ENCODE peak calls at places on chromosomes 6 and 20, in seven cellular contexts. One of them, this sample, is unnamed.

GRCh38 chr6:73460044-73460443 is 1.5 kb upstream of the MTO1 start:
- DNase-seq in IMR-90: no peak
- DNase-seq in heart left ventricle: no peak
- DNase-seq in spleen: no peak
- DNase-seq in body of pancreas: no peak
- DNase-seq in Peyer's patch: no peak
- DNase-seq in adrenal gland: no peak
- DNase-seq in this sample: no peak

GRCh38 chr20:54526801-54527200 is 51.4 kb downstream of the DOK5 start:
- DNase-seq in IMR-90: no peak
- DNase-seq in Peyer's patch: no peak
- DNase-seq in adrenal gland: no peak
- DNase-seq in heart left ventricle: no peak
- DNase-seq in spleen: no peak
- DNase-seq in body of pancreas: no peak
- DNase-seq in this sample: no peak

GRCh38 chr6:37048851-37049734 is 43.6 kb downstream of the FGD2 start:
- DNase-seq in spleen: peak
- DNase-seq in heart left ventricle: peak
- DNase-seq in IMR-90: peak
- DNase-seq in body of pancreas: peak
- DNase-seq in Peyer's patch: peak
- DNase-seq in adrenal gland: no peak
- DNase-seq in this sample: peak

GRCh38 chr6:16239798-16240123 is 1.4 kb downstream of the GMPR start:
- DNase-seq in adrenal gland: peak
- DNase-seq in heart left ventricle: no peak
- DNase-seq in Peyer's patch: peak
- DNase-seq in IMR-90: peak
- DNase-seq in body of pancreas: no peak
- DNase-seq in spleen: no peak
- DNase-seq in this sample: no peak

GRCh38 chr20:17648782-17649730 is 33.0 kb downstream of the RRBP1 start:
- DNase-seq in spleen: peak
- DNase-seq in Peyer's patch: no peak
- DNase-seq in heart left ventricle: no peak
- DNase-seq in adrenal gland: no peak
- DNase-seq in body of pancreas: peak
- DNase-seq in IMR-90: no peak
- DNase-seq in this sample: peak

GRCh38 chr6:39934060-39934757 is at the start of gene MOCS1:
- DNase-seq in heart left ventricle: peak
- DNase-seq in adrenal gland: peak
- DNase-seq in spleen: peak
- DNase-seq in Peyer's patch: peak
- DNase-seq in body of pancreas: peak
- DNase-seq in IMR-90: peak
- DNase-seq in this sample: peak

GRCh38 chr6:1856381-1856780 is 246.7 kb downstream of the FOXC1 start:
- DNase-seq in IMR-90: peak
- DNase-seq in heart left ventricle: no peak
- DNase-seq in body of pancreas: no peak
- DNase-seq in spleen: no peak
- DNase-seq in Peyer's patch: peak
- DNase-seq in adrenal gland: peak
- DNase-seq in this sample: no peak

GRCh38 chr6:127051571-127052260 is 66.8 kb upstream of the RSPO3 start:
- DNase-seq in IMR-90: peak
- DNase-seq in body of pancreas: no peak
- DNase-seq in heart left ventricle: no peak
- DNase-seq in Peyer's patch: no peak
- DNase-seq in spleen: no peak
- DNase-seq in adrenal gland: no peak
- DNase-seq in this sample: no peak

GRCh38 chr6:100103936-100104335 is 109.9 kb upstream of the MCHR2 start:
- DNase-seq in adrenal gland: no peak
- DNase-seq in spleen: no peak
- DNase-seq in body of pancreas: no peak
- DNase-seq in Peyer's patch: no peak
- DNase-seq in heart left ventricle: no peak
- DNase-seq in IMR-90: peak
- DNase-seq in this sample: no peak

GRCh38 chr6:169960003-169960344 is 208.6 kb downstream of the ERMARD start:
- DNase-seq in IMR-90: no peak
- DNase-seq in body of pancreas: peak
- DNase-seq in spleen: peak
- DNase-seq in adrenal gland: no peak
- DNase-seq in Peyer's patch: no peak
- DNase-seq in heart left ventricle: no peak
- DNase-seq in this sample: no peak

GRCh38 chr6:15264412-15264811 is 18.5 kb downstream of the JARID2 start:
- DNase-seq in Peyer's patch: no peak
- DNase-seq in IMR-90: no peak
- DNase-seq in body of pancreas: no peak
- DNase-seq in spleen: no peak
- DNase-seq in adrenal gland: no peak
- DNase-seq in heart left ventricle: no peak
- DNase-seq in this sample: no peak

GRCh38 chr6:14910692-14911547 is 334.9 kb upstream of the JARID2 start:
- DNase-seq in IMR-90: peak
- DNase-seq in heart left ventricle: peak
- DNase-seq in body of pancreas: peak
- DNase-seq in spleen: peak
- DNase-seq in Peyer's patch: peak
- DNase-seq in adrenal gland: peak
- DNase-seq in this sample: peak

GRCh38 chr6:137389150-137389664 is 105.0 kb downstream of the OLIG3 start:
- DNase-seq in spleen: no peak
- DNase-seq in body of pancreas: no peak
- DNase-seq in IMR-90: no peak
- DNase-seq in adrenal gland: no peak
- DNase-seq in heart left ventricle: no peak
- DNase-seq in Peyer's patch: peak
- DNase-seq in this sample: no peak

GRCh38 chr20:49450281-49450707 is 32.2 kb downstream of the KCNB1 start:
- DNase-seq in spleen: no peak
- DNase-seq in adrenal gland: no peak
- DNase-seq in IMR-90: no peak
- DNase-seq in body of pancreas: no peak
- DNase-seq in Peyer's patch: no peak
- DNase-seq in heart left ventricle: no peak
- DNase-seq in this sample: no peak

GRCh38 chr6:169332250-169332649 is 78.6 kb upstream of the THBS2 start:
- DNase-seq in heart left ventricle: no peak
- DNase-seq in IMR-90: no peak
- DNase-seq in spleen: no peak
- DNase-seq in body of pancreas: no peak
- DNase-seq in Peyer's patch: no peak
- DNase-seq in adrenal gland: no peak
- DNase-seq in this sample: no peak

GRCh38 chr20:31693987-31694661 is 28.5 kb downstream of the BCL2L1 start:
- DNase-seq in heart left ventricle: no peak
- DNase-seq in Peyer's patch: no peak
- DNase-seq in spleen: no peak
- DNase-seq in IMR-90: no peak
- DNase-seq in body of pancreas: no peak
- DNase-seq in adrenal gland: no peak
- DNase-seq in this sample: no peak

GRCh38 chr20:47248448-47248966 is 108.0 kb downstream of the ZMYND8 start:
- DNase-seq in Peyer's patch: no peak
- DNase-seq in spleen: no peak
- DNase-seq in heart left ventricle: no peak
- DNase-seq in adrenal gland: no peak
- DNase-seq in body of pancreas: no peak
- DNase-seq in IMR-90: no peak
- DNase-seq in this sample: no peak
- TF ChIP-seq POLR2A in Peyer's patch: no peak
- TF ChIP-seq POLR2A in spleen: no peak
- TF ChIP-seq POLR2A in heart left ventricle: no peak
- TF ChIP-seq POLR2A in adrenal gland: no peak
- TF ChIP-seq POLR2A in body of pancreas: no peak
- TF ChIP-seq POLR2A in IMR-90: no peak
- TF ChIP-seq POLR2A in this sample: no peak

GRCh38 chr6:90302320-90302719 is 5.7 kb upstream of the BACH2 start:
- DNase-seq in body of pancreas: no peak
- DNase-seq in spleen: no peak
- DNase-seq in heart left ventricle: no peak
- DNase-seq in IMR-90: no peak
- DNase-seq in adrenal gland: no peak
- DNase-seq in Peyer's patch: no peak
- DNase-seq in this sample: no peak
- TF ChIP-seq CTCF in body of pancreas: peak
- TF ChIP-seq CTCF in spleen: no peak
- TF ChIP-seq CTCF in heart left ventricle: no peak
- TF ChIP-seq CTCF in IMR-90: no peak
- TF ChIP-seq CTCF in adrenal gland: peak
- TF ChIP-seq CTCF in Peyer's patch: no peak
- TF ChIP-seq CTCF in this sample: no peak

GRCh38 chr20:56758706-56759105 is 129.6 kb downstream of the TFAP2C start:
- DNase-seq in Peyer's patch: no peak
- DNase-seq in IMR-90: no peak
- DNase-seq in spleen: no peak
- DNase-seq in adrenal gland: no peak
- DNase-seq in heart left ventricle: no peak
- DNase-seq in body of pancreas: no peak
- DNase-seq in this sample: no peak
- TF ChIP-seq POLR2A in Peyer's patch: no peak
- TF ChIP-seq POLR2A in IMR-90: no peak
- TF ChIP-seq POLR2A in spleen: no peak
- TF ChIP-seq POLR2A in adrenal gland: no peak
- TF ChIP-seq POLR2A in heart left ventricle: no peak
- TF ChIP-seq POLR2A in body of pancreas: no peak
- TF ChIP-seq POLR2A in this sample: no peak

GRCh38 chr20:63518351-63518861 is 2.2 kb upstream of the PPDPF start:
- DNase-seq in spleen: peak
- DNase-seq in body of pancreas: no peak
- DNase-seq in heart left ventricle: peak
- DNase-seq in adrenal gland: no peak
- DNase-seq in IMR-90: no peak
- DNase-seq in Peyer's patch: no peak
- DNase-seq in this sample: no peak
- TF ChIP-seq CTCF in spleen: no peak
- TF ChIP-seq CTCF in body of pancreas: no peak
- TF ChIP-seq CTCF in heart left ventricle: no peak
- TF ChIP-seq CTCF in adrenal gland: no peak
- TF ChIP-seq CTCF in IMR-90: peak
- TF ChIP-seq CTCF in Peyer's patch: no peak
- TF ChIP-seq CTCF in this sample: no peak

GRCh38 chr6:89037156-89037900 is 43.2 kb upstream of the PNRC1 start:
- DNase-seq in spleen: no peak
- DNase-seq in adrenal gland: peak
- DNase-seq in body of pancreas: no peak
- DNase-seq in heart left ventricle: no peak
- DNase-seq in Peyer's patch: no peak
- DNase-seq in IMR-90: no peak
- DNase-seq in this sample: no peak

GRCh38 chr6:89034586-89035251 is 45.8 kb upstream of the PNRC1 start:
- DNase-seq in body of pancreas: no peak
- DNase-seq in adrenal gland: peak
- DNase-seq in Peyer's patch: no peak
- DNase-seq in IMR-90: peak
- DNase-seq in heart left ventricle: peak
- DNase-seq in spleen: no peak
- DNase-seq in this sample: no peak

GRCh38 chr6:89032599-89032998 is 48.0 kb upstream of the PNRC1 start:
- DNase-seq in body of pancreas: no peak
- DNase-seq in Peyer's patch: no peak
- DNase-seq in spleen: no peak
- DNase-seq in heart left ventricle: no peak
- DNase-seq in IMR-90: no peak
- DNase-seq in adrenal gland: no peak
- DNase-seq in this sample: no peak

GRCh38 chr6:89035252-89036106 is 45.1 kb upstream of the PNRC1 start:
- DNase-seq in body of pancreas: peak
- DNase-seq in IMR-90: peak
- DNase-seq in heart left ventricle: peak
- DNase-seq in spleen: no peak
- DNase-seq in Peyer's patch: peak
- DNase-seq in adrenal gland: peak
- DNase-seq in this sample: peak
- TF ChIP-seq POLR2A in body of pancreas: peak
- TF ChIP-seq POLR2A in IMR-90: no peak
- TF ChIP-seq POLR2A in heart left ventricle: no peak
- TF ChIP-seq POLR2A in spleen: no peak
- TF ChIP-seq POLR2A in Peyer's patch: peak
- TF ChIP-seq POLR2A in adrenal gland: no peak
- TF ChIP-seq POLR2A in this sample: no peak

GRCh38 chr20:10949930-10950783 is 276.4 kb upstream of the JAG1 start:
- DNase-seq in Peyer's patch: no peak
- DNase-seq in spleen: no peak
- DNase-seq in body of pancreas: peak
- DNase-seq in IMR-90: no peak
- DNase-seq in heart left ventricle: no peak
- DNase-seq in adrenal gland: no peak
- DNase-seq in this sample: no peak

GRCh38 chr20:10953437-10953836 is 279.6 kb upstream of the JAG1 start:
- DNase-seq in IMR-90: no peak
- DNase-seq in adrenal gland: no peak
- DNase-seq in heart left ventricle: no peak
- DNase-seq in body of pancreas: no peak
- DNase-seq in spleen: no peak
- DNase-seq in Peyer's patch: no peak
- DNase-seq in this sample: no peak

GRCh38 chr20:10946124-10946880 is 272.5 kb upstream of the JAG1 start:
- DNase-seq in IMR-90: no peak
- DNase-seq in body of pancreas: no peak
- DNase-seq in spleen: no peak
- DNase-seq in heart left ventricle: no peak
- DNase-seq in Peyer's patch: no peak
- DNase-seq in adrenal gland: no peak
- DNase-seq in this sample: no peak

DNA sequence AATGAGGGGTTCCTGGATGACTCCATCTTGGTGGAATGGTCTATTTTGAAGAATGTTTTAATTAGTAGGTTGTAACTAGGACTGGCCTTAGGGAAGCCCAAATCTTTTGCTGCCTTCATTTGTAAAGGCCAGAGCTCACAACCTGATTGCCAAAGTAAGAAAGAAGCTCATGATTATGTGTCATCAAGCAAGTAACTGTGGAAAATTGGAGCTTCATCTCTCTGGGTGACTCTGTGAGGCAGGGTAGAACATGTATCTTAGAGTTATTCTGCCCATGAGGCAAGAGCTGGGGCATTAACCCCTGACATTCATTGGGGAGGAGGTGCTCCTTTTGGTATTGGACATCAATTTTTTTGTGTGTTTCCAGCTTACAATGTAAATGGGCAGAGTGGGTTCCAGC is 273.9 kb upstream of the JAG1 start:
- DNase-seq in heart left ventricle: no peak
- DNase-seq in IMR-90: no peak
- DNase-seq in spleen: no peak
- DNase-seq in body of pancreas: no peak
- DNase-seq in Peyer's patch: no peak
- DNase-seq in adrenal gland: no peak
- DNase-seq in this sample: no peak
- TF ChIP-seq CTCF in heart left ventricle: no peak
- TF ChIP-seq CTCF in IMR-90: no peak
- TF ChIP-seq CTCF in spleen: no peak
- TF ChIP-seq CTCF in body of pancreas: no peak
- TF ChIP-seq CTCF in Peyer's patch: no peak
- TF ChIP-seq CTCF in adrenal gland: no peak
- TF ChIP-seq CTCF in this sample: no peak

GRCh38 chr6:150004783-150005717 is 20.3 kb downstream of the RAET1L start:
- DNase-seq in heart left ventricle: peak
- DNase-seq in IMR-90: peak
- DNase-seq in spleen: peak
- DNase-seq in Peyer's patch: peak
- DNase-seq in adrenal gland: peak
- DNase-seq in body of pancreas: peak
- DNase-seq in this sample: peak
- TF ChIP-seq POLR2A in heart left ventricle: no peak
- TF ChIP-seq POLR2A in IMR-90: no peak
- TF ChIP-seq POLR2A in spleen: no peak
- TF ChIP-seq POLR2A in Peyer's patch: no peak
- TF ChIP-seq POLR2A in adrenal gland: no peak
- TF ChIP-seq POLR2A in body of pancreas: no peak
- TF ChIP-seq POLR2A in this sample: no peak

This sample was measured in stomach.